ENCODE peak calls at places on chromosomes 13 and 19, in seven cellular contexts. N, D, F, K, E, V and Z are unnamed samples.

GRCh38 chr19:40745402-40745780 is 4.9 kb downstream of the ACTMAP start:
- DNase-seq in D (no peak), N (no peak), V (no peak), F (no peak), E (no peak), K (no peak), Z (no peak)

GRCh38 chr19:24074720-24075119 is 12.3 kb upstream of the ZNF254 start:
- DNase-seq in D (no peak), F (no peak), V (peak; percentile 81), N (no peak), E (no peak), K (no peak), Z (no peak)

GRCh38 chr19:33375156-33375744 is 1.7 kb downstream of the CEBPG start:
- DNase-seq in E (no peak), K (no peak), D (no peak), F (no peak), N (no peak), V (no peak), Z (no peak)

GRCh38 chr19:1907563-1908363 is 2.6 kb downstream of the ADAT3 start:
- DNase-seq in N (peak; percentile 43), K (no peak), D (no peak), V (peak; percentile 78), F (peak; percentile 88), E (no peak), Z (no peak)

GRCh38 chr13:51674276-51674675 is 90.0 kb downstream of the WDFY2 start:
- DNase-seq in V (peak; percentile 88), E (no peak), N (no peak), D (no peak), K (no peak), F (no peak), Z (no peak)

GRCh38 chr19:29841559-29842367 is 30.0 kb downstream of the CCNE1 start:
- DNase-seq in K (no peak), N (no peak), D (no peak), V (peak; percentile 44), F (no peak), E (no peak), Z (no peak)

GRCh38 chr13:20426766-20427448 is 98.8 kb downstream of the CRYL1 start:
- DNase-seq in V (no peak), E (no peak), D (no peak), F (no peak), K (no peak), N (no peak), Z (no peak)

GRCh38 chr13:98752111-98752941 is at the start of gene SLC15A1:
- DNase-seq in F (peak; percentile 62), K (no peak), N (no peak), E (no peak), V (no peak), D (no peak), Z (no peak)

GRCh38 chr19:2289714-2290435 is 7.9 kb upstream of the PEAK3 start:
- DNase-seq in K (no peak), F (no peak), V (no peak), N (no peak), E (no peak), D (no peak), Z (peak; percentile 91)

GRCh38 chr13:112859128-112859816 is 109.7 kb upstream of the MCF2L start:
- DNase-seq in V (no peak), D (no peak), E (no peak), K (no peak), N (no peak), F (peak; percentile 29), Z (no peak)

GRCh38 chr13:110422913-110423688 is 116.0 kb downstream of the COL4A2 start:
- DNase-seq in N (no peak), D (no peak), K (no peak), F (no peak), V (no peak), E (no peak), Z (no peak)

GRCh38 chr19:48370955-48371354 is 6.8 kb downstream of the SYNGR4 start:
- DNase-seq in F (no peak), D (no peak), K (no peak), V (no peak), E (no peak), N (no peak), Z (no peak)

GRCh38 chr13:100275746-100276145 is 186.9 kb downstream of the PCCA start:
- DNase-seq in D (no peak), F (no peak), K (no peak), E (no peak), V (peak; percentile 68), N (no peak), Z (no peak)

GRCh38 chr13:35789335-35790166 is 313.1 kb upstream of the MAB21L1 start:
- DNase-seq in V (peak; percentile 52), N (no peak), F (no peak), K (no peak), D (no peak), E (no peak), Z (peak; percentile 11)

GRCh38 chr13:108096301-108096700 is 119.0 kb downstream of the LIG4 start:
- DNase-seq in K (no peak), V (peak; percentile 75), E (no peak), F (no peak), N (no peak), D (no peak), Z (no peak)

GRCh38 chr13:77026783-77027621 is at the start of gene FBXL3:
- DNase-seq in V (peak; percentile 74), N (peak; percentile 85), D (peak; percentile 67), E (peak; percentile 25), F (peak; percentile 92), K (peak; percentile 64), Z (peak; percentile 94)

GRCh38 chr19:8025321-8025720 is 19.9 kb upstream of the ELAVL1 start:
- DNase-seq in V (no peak), E (no peak), N (no peak), D (no peak), F (no peak), K (no peak), Z (no peak)

GRCh38 chr19:35224681-35225604 is 3.6 kb downstream of the FAM187B start:
- DNase-seq in D (no peak), V (no peak), F (peak; percentile 59), K (no peak), N (no peak), E (no peak), Z (no peak)

GRCh38 chr13:113586661-113587479 is 2.3 kb downstream of the TFDP1 start:
- DNase-seq in E (no peak), D (no peak), F (no peak), N (peak; percentile 7), K (no peak), V (no peak), Z (no peak)

GRCh38 chr13:50387124-50387581 is 371.9 kb downstream of the KCNRG start:
- DNase-seq in K (peak; percentile 53), E (no peak), V (peak; percentile 9), D (peak; percentile 76), F (peak; percentile 56), N (peak; percentile 14), Z (no peak)

GRCh38 chr19:40238775-40239174 is 12.3 kb upstream of the CCNP start:
- DNase-seq in D (no peak), F (no peak), K (no peak), V (no peak), N (no peak), E (no peak), Z (no peak)

GRCh38 chr13:41426047-41426446 is 31.3 kb upstream of the RGCC start:
- DNase-seq in N (no peak), E (no peak), D (no peak), V (no peak), K (no peak), F (no peak), Z (no peak)

GRCh38 chr13:66520511-66521390 is 709.4 kb downstream of the PCDH9 start:
- DNase-seq in V (no peak), E (no peak), F (no peak), K (no peak), N (no peak), D (no peak), Z (no peak)

GRCh38 chr19:55697698-55698097 is 22.7 kb downstream of the EPN1 start:
- DNase-seq in K (no peak), D (no peak), N (no peak), F (no peak), V (no peak), E (no peak), Z (no peak)

GRCh38 chr19:14440049-14440448 is 6.9 kb downstream of the PKN1 start:
- DNase-seq in V (no peak), D (peak; percentile 22), K (peak; percentile 33), N (no peak), E (peak; percentile 61), F (peak; percentile 93), Z (peak; percentile 87)

DNA sequence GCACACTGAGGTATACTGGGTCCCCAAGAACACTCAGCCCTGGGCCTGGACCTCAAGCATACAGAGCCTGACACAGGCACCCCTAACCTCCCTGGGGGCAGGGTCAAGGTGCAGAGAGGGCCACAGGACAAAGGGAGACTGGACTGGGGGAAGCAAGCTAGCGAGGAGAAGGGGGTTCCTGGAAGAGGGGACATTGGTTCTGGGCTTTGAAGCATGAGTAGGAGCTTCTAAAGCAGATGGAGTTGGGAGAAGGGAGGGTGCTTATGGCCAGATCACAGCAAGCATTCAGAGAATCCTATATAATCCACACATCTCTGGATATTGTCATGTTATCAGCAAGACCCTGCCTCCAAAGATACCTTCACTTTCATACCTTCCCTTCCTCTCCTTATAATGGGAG is 3.2 kb downstream of the CIB3 start:
- DNase-seq in K (no peak), V (no peak), D (no peak), N (no peak), E (no peak), F (no peak), Z (no peak)
- TF ChIP-seq CTCF in K (no peak), V (no peak), D (no peak), N (no peak), E (no peak), F (no peak), Z (no peak)

GRCh38 chr13:43792456-43792855 is 5.7 kb upstream of the ENOX1 start:
- DNase-seq in K (no peak), F (no peak), D (no peak), V (peak; percentile 10), N (no peak), E (no peak), Z (no peak)
- TF ChIP-seq CTCF in K (no peak), F (no peak), D (no peak), V (no peak), N (no peak), E (no peak), Z (no peak)

GRCh38 chr13:61950828-61951227 is 535.2 kb upstream of the PCDH20 start:
- DNase-seq in K (no peak), V (no peak), N (no peak), D (no peak), E (no peak), F (no peak), Z (no peak)

GRCh38 chr13:61954092-61954491 is 538.4 kb upstream of the PCDH20 start:
- DNase-seq in F (no peak), K (no peak), V (peak; percentile 50), E (no peak), D (no peak), N (no peak), Z (no peak)
- TF ChIP-seq CTCF in F (no peak), K (no peak), V (peak; percentile 57), E (no peak), D (no peak), N (no peak), Z (peak; percentile 28)

GRCh38 chr19:12696366-12697335 is at the start of gene FBXW9:
- DNase-seq in N (peak; percentile 93), K (peak; percentile 97), F (peak; percentile 96), V (peak; percentile 98), E (peak; percentile 84), D (peak; percentile 87), Z (peak; percentile 99)
- TF ChIP-seq CTCF in N (no peak), K (no peak), F (no peak), V (no peak), E (no peak), D (no peak), Z (no peak)